ENCODE peak calls at places on chromosome 15, in four cellular contexts. U is IMR-90, K is colonic mucosa, B is heart left ventricle. X is an unnamed sample.

GRCh38 chr15:82307714-82308081 is 41.6 kb downstream of the GOLGA6L10 start:
- DNase-seq in B (no peak), K (no peak), U (no peak), X (no peak)

GRCh38 chr15:43285609-43286037 is 18.9 kb upstream of the TGM5 start:
- DNase-seq in U (peak; percentile 67), B (no peak), K (peak; percentile 45), X (peak; percentile 46)

GRCh38 chr15:77064539-77065308 is 6.2 kb downstream of the TSPAN3 start:
- DNase-seq in U (peak; percentile 65), K (no peak), B (no peak), X (no peak)

GRCh38 chr15:82045179-82045891 is 483 bp downstream of the MEX3B start:
- DNase-seq in K (peak; percentile 43), B (peak; percentile 58), U (peak; percentile 54), X (peak; percentile 37)

GRCh38 chr15:89496155-89497098 is at the start of gene RHCG:
- DNase-seq in B (no peak), K (no peak), U (peak; percentile 24), X (peak; percentile 85)

GRCh38 chr15:78930577-78931388 is 14.1 kb downstream of the CTSH start:
- DNase-seq in B (no peak), U (peak; percentile 92), K (no peak), X (no peak)

GRCh38 chr15:62570405-62570783 is 405.3 kb upstream of the C2CD4B start:
- DNase-seq in K (no peak), U (no peak), B (no peak), X (no peak)

GRCh38 chr15:78301326-78301725 is 1.9 kb upstream of the SKIC8 start:
- DNase-seq in U (no peak), B (no peak), K (no peak), X (no peak)

GRCh38 chr15:49313650-49314049 is 109.4 kb upstream of the FGF7 start:
- DNase-seq in U (peak; percentile 94), B (no peak), K (no peak), X (no peak)

GRCh38 chr15:99185731-99186130 is 63.6 kb downstream of the TTC23 start:
- DNase-seq in K (no peak), U (no peak), B (no peak), X (no peak)

GRCh38 chr15:63254991-63255390 is 22.4 kb upstream of the APH1B start:
- DNase-seq in K (no peak), U (no peak), B (no peak), X (no peak)

GRCh38 chr15:61582092-61582491 is 353.0 kb upstream of the RORA start:
- DNase-seq in K (no peak), U (no peak), B (no peak), X (no peak)

GRCh38 chr15:100627789-100628395 is 25.5 kb downstream of the ASB7 start:
- DNase-seq in K (peak; percentile 69), B (peak; percentile 33), U (peak; percentile 82), X (peak; percentile 57)

GRCh38 chr15:64845183-64845611 is 3.5 kb downstream of the PLEKHO2 start:
- DNase-seq in K (no peak), U (no peak), B (peak; percentile 77), X (no peak)

GRCh38 chr15:68409736-68410370 is 22.1 kb downstream of the ITGA11 start:
- DNase-seq in B (no peak), K (peak; percentile 11), U (no peak), X (no peak)

GRCh38 chr15:99438222-99438592 is 127.6 kb upstream of the MEF2A start:
- DNase-seq in K (no peak), B (no peak), U (no peak), X (no peak)

GRCh38 chr15:74317820-74318375 is 49.5 kb downstream of the CYP11A1 start:
- DNase-seq in U (peak; percentile 87), K (peak; percentile 49), B (peak; percentile 93), X (no peak)

GRCh38 chr15:45431502-45431901 is 53.2 kb upstream of the GATM start:
- DNase-seq in K (peak; percentile 85), B (no peak), U (no peak), X (peak; percentile 30)

GRCh38 chr15:76340802-76341365 is 4.3 kb downstream of the ISL2 start:
- DNase-seq in U (no peak), K (peak; percentile 46), B (no peak), X (no peak)

GRCh38 chr15:74775132-74775562 is 6.7 kb upstream of the CSK start:
- DNase-seq in B (no peak), K (peak; percentile 35), U (no peak), X (no peak)

DNA sequence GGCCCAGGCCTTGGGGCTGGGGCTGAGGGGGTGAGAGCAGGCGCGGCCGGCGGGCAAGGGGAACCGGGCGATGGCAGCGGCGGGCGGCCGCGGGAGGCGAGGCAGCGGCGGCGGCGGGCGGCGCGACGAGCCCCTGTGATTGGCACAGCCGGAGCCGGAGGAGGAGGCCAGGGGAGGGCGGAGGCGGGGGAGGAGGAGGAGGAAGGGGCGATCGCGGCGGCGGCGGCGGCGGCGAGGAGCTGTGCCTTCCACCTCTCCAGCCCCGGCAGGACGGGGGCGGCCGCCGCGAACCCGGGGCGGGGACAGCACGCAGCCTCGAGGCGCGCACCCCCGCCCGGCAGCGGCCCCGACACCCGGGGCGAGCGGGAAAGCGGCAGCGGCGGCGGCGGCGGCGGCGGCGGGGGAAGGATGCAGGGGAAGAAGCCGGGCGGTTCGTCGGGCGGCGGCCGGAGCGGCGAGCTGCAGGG is at the start of gene SLCO3A1:
- DNase-seq in K (peak; percentile 75), U (peak; percentile 32), B (peak; percentile 89), X (peak; percentile 23)
- H3K4me1 ChIP-seq in K (no peaks in the 10 kb centered on the region), U (peaks cover 5% of the 10 kb centered on the region), B (peaks cover 72% of the 10 kb centered on the region), X (no peaks in the 10 kb centered on the region)

DNA sequence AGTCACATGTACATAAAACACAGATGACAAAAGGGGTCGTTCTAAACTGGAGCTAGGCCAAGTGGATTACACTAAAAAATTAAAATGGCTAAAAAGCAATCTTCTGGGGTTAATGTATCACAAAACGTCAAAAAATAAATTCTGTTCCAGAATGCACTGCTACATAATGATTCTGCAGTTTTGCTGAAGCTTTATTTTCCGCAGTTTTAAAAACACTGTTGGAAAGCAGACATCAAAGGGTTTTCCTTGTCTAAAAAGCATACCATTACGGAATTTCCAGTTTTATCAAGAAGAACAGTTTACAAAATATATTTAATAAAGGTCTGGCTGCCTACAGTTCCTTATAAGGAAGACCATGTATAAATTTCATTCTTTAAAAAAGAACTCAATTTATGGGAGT is 1.4 kb downstream of the DMXL2 start:
- DNase-seq in B (no peak), K (no peak), U (no peak), X (no peak)
- H3K4me3 ChIP-seq in B (peak overlapping the region; percentile 95), K (peak overlapping the region; percentile 82), U (no peak overlapping the region), X (no peak overlapping the region)

DNA sequence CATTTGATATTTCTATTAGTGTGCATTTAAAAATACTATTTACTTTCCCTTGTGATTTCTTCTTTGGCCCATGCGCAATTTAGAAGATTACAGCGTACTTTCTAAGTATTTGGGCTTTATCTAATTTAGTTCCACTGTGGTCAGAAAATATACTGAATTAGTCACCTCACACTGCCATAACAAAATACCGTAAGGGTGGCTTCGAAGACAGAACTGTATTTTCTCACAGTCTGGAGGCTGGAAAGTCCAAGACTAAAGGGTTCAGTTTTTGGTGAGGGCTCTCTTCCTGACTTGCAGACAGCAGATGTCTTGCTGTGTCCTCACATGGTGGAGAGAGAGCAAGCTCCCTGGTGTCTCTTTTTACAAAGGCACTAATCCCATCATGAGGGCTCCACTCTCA is 286.2 kb downstream of the ADAMTSL3 start:
- DNase-seq in K (no peak), U (no peak), B (no peak), X (no peak)
- TF ChIP-seq CTCF in K (no peak), U (no peak), B (no peak), X (no peak)

DNA sequence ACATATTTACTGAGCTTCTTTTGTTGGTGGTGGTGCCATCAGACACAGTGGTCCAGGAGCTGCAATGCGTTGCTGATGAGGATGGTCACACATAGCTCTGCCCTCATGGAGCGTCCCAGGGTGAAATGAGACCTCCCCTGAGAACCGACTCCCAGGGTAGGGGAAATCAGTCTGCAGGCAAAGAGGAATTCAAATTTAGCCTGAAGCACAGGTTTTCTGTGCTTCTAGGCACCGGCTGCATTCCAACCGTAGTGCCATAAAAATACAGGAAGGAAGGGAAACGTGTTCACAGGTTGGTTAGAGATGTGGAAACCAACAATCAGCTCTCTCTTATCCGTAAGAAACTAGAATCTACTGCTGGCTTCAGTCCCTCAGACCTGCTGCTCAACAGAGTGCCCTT is 19.2 kb downstream of the SMAD3 start:
- DNase-seq in U (no peak), K (no peak), B (no peak), X (no peak)
- H3K4me1 ChIP-seq in U (peaks cover 74% of the 10 kb centered on the region), K (peaks cover 46% of the 10 kb centered on the region), B (peaks cover 99% of the 10 kb centered on the region), X (peaks cover 46% of the 10 kb centered on the region)

DNA sequence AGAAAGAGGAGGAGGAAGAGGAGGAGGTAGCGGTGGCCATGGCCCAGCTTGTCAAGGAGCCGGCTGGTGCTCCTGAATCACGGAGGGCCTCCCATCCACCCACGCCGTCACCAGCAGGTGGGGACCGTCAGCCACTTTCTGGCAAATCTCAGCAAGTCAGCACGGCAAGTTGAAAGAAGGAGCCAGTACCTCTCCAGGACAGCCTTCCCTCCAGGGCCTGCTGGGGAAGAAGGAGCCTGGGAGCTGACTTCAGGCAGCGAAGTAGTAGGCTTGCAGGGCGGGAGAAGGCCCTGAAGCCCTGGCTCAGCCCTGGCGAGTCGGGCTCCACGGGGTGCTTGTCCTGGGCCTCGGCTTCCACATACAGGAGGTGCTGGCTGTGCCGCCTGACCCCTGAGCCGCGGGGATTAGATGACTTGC is 99.2 kb upstream of the TRPM1 start:
- DNase-seq in U (peak; percentile 39), K (peak; percentile 83), B (peak; percentile 88), X (peak; percentile 77)
- H3K4me3 ChIP-seq in U (no peak overlapping the region), K (no peak overlapping the region), B (no peak overlapping the region), X (no peak overlapping the region)

DNA sequence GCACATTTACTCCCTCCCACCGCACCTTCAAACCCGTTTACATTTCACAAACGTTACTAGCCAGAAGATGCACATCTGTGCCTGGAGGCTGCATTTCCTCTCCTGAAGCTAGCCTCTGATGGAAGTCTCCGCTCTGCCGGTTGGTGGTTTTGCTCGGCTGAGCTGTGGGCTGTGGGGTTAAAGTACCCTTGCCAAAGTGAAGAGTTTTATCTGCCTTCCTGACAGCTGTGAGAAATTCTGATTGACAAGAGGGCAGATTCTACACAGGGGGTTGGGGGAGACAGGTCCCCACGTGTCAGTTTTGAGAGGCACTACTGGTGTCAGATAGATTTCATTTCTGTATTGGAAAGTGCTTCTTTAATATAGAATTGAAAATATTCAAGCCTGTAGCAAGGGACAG is 200.9 kb upstream of the RGMA start:
- DNase-seq in K (no peak), U (no peak), B (no peak), X (no peak)
- TF ChIP-seq CTCF in K (no peak), U (no peak), B (no peak), X (no peak)

GRCh38 chr15:36361351-36361870 is 218.0 kb upstream of the CDIN1 start:
- DNase-seq in U (peak; percentile 77), K (no peak), B (no peak), X (no peak)
- H3K4me1 ChIP-seq in U (peaks cover 16% of the 10 kb centered on the region), K (no peaks in the 10 kb centered on the region), B (peaks cover 39% of the 10 kb centered on the region), X (no peaks in the 10 kb centered on the region)

GRCh38 chr15:70741677-70742293 is 21.6 kb downstream of the UACA start:
- DNase-seq in K (no peak), B (no peak), U (peak; percentile 65), X (no peak)
- H3K4me3 ChIP-seq in K (no peak overlapping the region), B (no peak overlapping the region), U (no peak overlapping the region), X (no peak overlapping the region)

GRCh38 chr15:56886878-56887781 is 31.3 kb upstream of the TCF12 start:
- DNase-seq in B (peak; percentile 97), U (peak; percentile 95), K (peak; percentile 92), X (peak; percentile 93)
- TF ChIP-seq CTCF in B (no peak), U (peak; percentile 19), K (no peak), X (peak; percentile 3)

X was measured in Caco-2.